ENCODE peak calls at places on chromosome 17, in four cellular contexts. G, O, V and W are unnamed samples.

GRCh38 chr17:46772879-46773620 is 45.4 kb downstream of the WNT3 start:
- DNase-seq in G (no peak), O (no peak), V (no peak), W (no peak)

GRCh38 chr17:70629902-70630301 is 460.6 kb downstream of the KCNJ2 start:
- DNase-seq in V (no peak), G (no peak), O (no peak), W (no peak)

GRCh38 chr17:81349397-81350319 is 45.6 kb upstream of the BAHCC1 start:
- DNase-seq in O (peak; percentile 30), V (no peak), G (peak; percentile 63), W (no peak)

GRCh38 chr17:7262192-7263070 is at the start of gene CLDN7:
- DNase-seq in V (peak; percentile 37), G (no peak), O (no peak), W (no peak)

GRCh38 chr17:51228177-51228576 is 31.7 kb downstream of the MBTD1 start:
- DNase-seq in V (no peak), G (no peak), O (no peak), W (no peak)

GRCh38 chr17:31721291-31722025 is 137.6 kb downstream of the COPRS start:
- DNase-seq in G (no peak), O (no peak), V (no peak), W (no peak)

GRCh38 chr17:27596571-27597187 is 34.3 kb upstream of the LGALS9 start:
- DNase-seq in G (no peak), O (peak; percentile 18), V (no peak), W (no peak)

GRCh38 chr17:38464723-38465419 is 36.6 kb downstream of the ARHGAP23 start:
- DNase-seq in V (peak; percentile 55), O (peak; percentile 62), G (no peak), W (peak; percentile 44)

GRCh38 chr17:64778367-64779290 is 116.5 kb upstream of the SMURF2 start:
- DNase-seq in V (peak; percentile 64), O (no peak), G (no peak), W (no peak)